ENCODE peak calls at places on chromosomes 3 and 15, in four cellular contexts. W, X, I and G are unnamed samples.

GRCh38 chr3:140316895-140317400 is 360.9 kb upstream of the TRIM42 start:
- DNase-seq in W (no peak), X (no peak), I (no peak), G (no peak)

GRCh38 chr3:107676469-107677309 is 153.9 kb downstream of the BBX start:
- DNase-seq in W (no peak), X (peak; percentile 62), I (no peak), G (no peak)

GRCh38 chr15:85496551-85497545 is 116.4 kb downstream of the AKAP13 start:
- DNase-seq in W (no peak), X (no peak), I (no peak), G (no peak)

GRCh38 chr3:106332884-106333283 is 464.1 kb upstream of the CBLB start:
- DNase-seq in W (no peak), X (peak; percentile 24), I (no peak), G (peak; percentile 36)

GRCh38 chr3:30720586-30721313 is 114.3 kb downstream of the TGFBR2 start:
- DNase-seq in W (no peak), X (no peak), I (no peak), G (no peak)

GRCh38 chr3:57120040-57120802 is 44.9 kb downstream of the IL17RD start:
- DNase-seq in W (no peak), X (no peak), I (peak; percentile 70), G (no peak)

GRCh38 chr15:60006203-60006782 is 2.2 kb downstream of the FOXB1 start:
- DNase-seq in W (peak; percentile 69), X (peak; percentile 94), I (no peak), G (peak; percentile 12)

GRCh38 chr15:71288348-71288955 is 173.2 kb downstream of the THSD4 start:
- DNase-seq in W (no peak), X (no peak), I (no peak), G (no peak)

GRCh38 chr15:58014040-58014439 is 51.5 kb downstream of the ALDH1A2 start:
- DNase-seq in W (no peak), X (no peak), I (no peak), G (no peak)

GRCh38 chr3:129974451-129975331 is at the start of gene TRH:
- DNase-seq in W (no peak), X (peak; percentile 63), I (no peak), G (no peak)

GRCh38 chr3:149657458-149657795 is 398 bp downstream of the WWTR1 start:
- DNase-seq in W (peak; percentile 83), X (peak; percentile 71), I (peak; percentile 67), G (no peak)

GRCh38 chr15:57696146-57696545 is 10.4 kb upstream of the POLR2M start:
- DNase-seq in W (no peak), X (peak; percentile 17), I (no peak), G (no peak)

GRCh38 chr3:155441506-155441905 is 148.0 kb upstream of the STRIT1 start:
- DNase-seq in W (no peak), X (no peak), I (no peak), G (no peak)

DNA sequence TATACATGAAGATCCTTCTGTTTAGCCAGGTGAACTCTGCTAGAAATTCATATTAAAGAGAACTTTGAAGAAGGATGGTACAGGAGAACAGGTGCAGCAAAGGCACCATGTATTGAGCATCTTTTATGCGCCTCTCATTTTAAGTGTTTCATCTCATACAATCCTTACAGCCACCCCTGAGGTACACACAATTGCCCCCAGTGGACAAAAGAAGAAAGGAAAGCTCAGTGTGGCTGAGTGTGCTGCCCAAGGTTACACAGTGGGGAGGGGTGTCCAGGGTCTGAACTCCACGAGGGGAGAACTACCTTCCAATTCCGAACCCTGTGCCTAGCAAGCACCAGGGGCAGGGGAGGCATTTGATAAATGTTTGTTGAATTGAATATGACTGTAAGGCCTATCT is 98.6 kb downstream of the MECOM start:
- DNase-seq in W (no peak), X (peak; percentile 23), I (no peak), G (no peak)
- TF ChIP-seq CTCF in W (no peak), X (peak; percentile 37), I (no peak), G (peak; percentile 45)

GRCh38 chr3:13229291-13229949 is 156.2 kb upstream of the IQSEC1 start:
- DNase-seq in W (no peak), X (peak; percentile 87), I (no peak), G (peak; percentile 10)
- TF ChIP-seq CTCF in W (peak; percentile 28), X (peak; percentile 72), I (no peak), G (peak; percentile 68)

GRCh38 chr3:14546041-14546440 is 5.9 kb upstream of the GRIP2 start:
- DNase-seq in W (no peak), X (no peak), I (no peak), G (no peak)

GRCh38 chr3:14547693-14548092 is 7.6 kb upstream of the GRIP2 start:
- DNase-seq in W (no peak), X (no peak), I (no peak), G (no peak)

GRCh38 chr3:14549256-14549931 is 9.3 kb upstream of the GRIP2 start:
- DNase-seq in W (no peak), X (peak; percentile 60), I (no peak), G (no peak)

GRCh38 chr3:14550181-14550580 is 10.0 kb upstream of the GRIP2 start:
- DNase-seq in W (no peak), X (no peak), I (no peak), G (no peak)

GRCh38 chr3:14548321-14548729 is 8.2 kb upstream of the GRIP2 start:
- DNase-seq in W (no peak), X (peak; percentile 83), I (peak; percentile 73), G (no peak)
- TF ChIP-seq CTCF in W (peak; percentile 62), X (peak; percentile 68), I (peak; percentile 55), G (peak; percentile 76)

GRCh38 chr3:190853464-190853863 is 9.0 kb downstream of the GMNC start:
- DNase-seq in W (no peak), X (no peak), I (no peak), G (no peak)

GRCh38 chr3:190854062-190854461 is 8.4 kb downstream of the GMNC start:
- DNase-seq in W (no peak), X (no peak), I (no peak), G (no peak)

GRCh38 chr3:190849607-190850006 is 12.9 kb downstream of the GMNC start:
- DNase-seq in W (no peak), X (no peak), I (no peak), G (no peak)

GRCh38 chr3:190860531-190860930 is 2.0 kb downstream of the GMNC start:
- DNase-seq in W (no peak), X (peak; percentile 18), I (no peak), G (no peak)

DNA sequence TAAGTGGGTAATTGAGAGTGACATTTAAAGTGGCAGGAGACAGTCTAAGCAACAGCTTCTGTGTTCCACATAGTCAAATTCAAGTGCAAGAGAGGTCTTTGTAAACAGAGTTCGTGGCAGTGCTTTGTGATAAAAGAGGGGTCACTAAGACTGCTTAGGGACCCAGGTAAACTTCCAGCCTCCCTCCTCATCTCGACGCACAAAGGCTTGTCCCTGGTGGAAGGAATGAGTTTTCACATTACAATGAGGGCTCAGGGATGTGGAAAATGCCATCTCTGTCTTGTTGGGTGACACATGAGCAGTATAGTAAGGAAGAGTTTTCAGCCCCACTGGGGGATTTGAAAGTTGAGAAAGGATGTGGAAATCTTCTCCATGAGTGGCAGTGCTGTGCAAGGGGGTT is 7.3 kb downstream of the GMNC start:
- DNase-seq in W (no peak), X (peak; percentile 85), I (no peak), G (no peak)
- TF ChIP-seq CTCF in W (no peak), X (peak; percentile 63), I (no peak), G (no peak)

DNA sequence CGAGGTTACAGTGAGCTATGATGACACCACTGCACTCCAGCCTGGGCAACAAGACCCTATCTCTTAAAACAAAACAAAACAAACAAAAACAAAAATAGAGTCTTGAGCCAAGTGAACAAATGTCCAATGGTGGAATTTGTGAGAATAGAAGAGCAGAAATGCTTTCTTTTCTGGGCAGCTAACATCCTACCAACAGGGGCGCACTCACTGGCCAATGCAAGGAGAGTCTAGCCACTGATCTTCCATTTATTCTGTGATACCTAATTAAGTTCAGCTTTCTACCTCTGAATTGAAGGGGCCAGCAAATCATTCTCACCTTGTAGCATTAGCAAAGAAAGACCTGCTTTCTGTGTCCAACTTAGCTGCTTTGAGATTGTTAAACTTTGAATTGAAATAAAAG is 301.9 kb upstream of the NR2F2 start:
- DNase-seq in W (no peak), X (no peak), I (no peak), G (no peak)
- TF ChIP-seq CTCF in W (no peak), X (peak; percentile 39), I (no peak), G (no peak)

GRCh38 chr15:68599560-68600071 is 20.8 kb downstream of the CORO2B start:
- DNase-seq in W (no peak), X (peak; percentile 93), I (no peak), G (no peak)

GRCh38 chr15:68602484-68603240 is 23.9 kb downstream of the CORO2B start:
- DNase-seq in W (no peak), X (no peak), I (no peak), G (no peak)

GRCh38 chr15:68599153-68599545 is 20.4 kb downstream of the CORO2B start:
- DNase-seq in W (no peak), X (no peak), I (no peak), G (no peak)

GRCh38 chr15:68603951-68604350 is 25.2 kb downstream of the CORO2B start:
- DNase-seq in W (no peak), X (no peak), I (no peak), G (no peak)

GRCh38 chr15:68601206-68602197 is 22.7 kb downstream of the CORO2B start:
- DNase-seq in W (no peak), X (no peak), I (no peak), G (no peak)
- TF ChIP-seq CTCF in W (no peak), X (no peak), I (no peak), G (no peak)